ENCODE peak calls at places on chromosomes 5 and 9, in nine cellular contexts. O is pancreas, A is choroid plexus epithelial cell, V is RWPE1, K is heart right ventricle, G is cardiac fibroblast, C is endothelial cell, Y is GM13977, Q is neural crest cell. L is an unnamed sample.

GRCh38 chr5:151772029-151772867 is 494 bp downstream of the G3BP1 start:
- DNase-seq in V (peak; percentile 45), A (peak; percentile 47), Q (peak; percentile 18), G (peak; percentile 17), O (peak; percentile 40), K (peak; percentile 37), Y (peak; percentile 30), C (peak; percentile 29), L (no peak)

GRCh38 chr9:129550199-129550839 is 70.6 kb downstream of the C9orf50 start:
- DNase-seq in Q (peak; percentile 46), O (peak; percentile 88), C (peak; percentile 56), A (peak; percentile 89), V (peak; percentile 54), Y (peak; percentile 23), G (peak; percentile 90), K (peak; percentile 76), L (peak; percentile 93)

GRCh38 chr5:34639852-34640626 is 16.1 kb upstream of the RAI14 start:
- DNase-seq in V (no peak), G (peak; percentile 31), O (no peak), Q (no peak), A (peak; percentile 75), K (no peak), C (no peak), Y (no peak), L (no peak)

GRCh38 chr5:179195561-179196419 is 135.6 kb downstream of the ZNF354C start:
- DNase-seq in C (no peak), V (no peak), O (no peak), G (no peak), Q (no peak), K (no peak), A (peak; percentile 31), Y (no peak), L (no peak)

GRCh38 chr5:26622947-26623346 is 415.4 kb downstream of the CDH9 start:
- DNase-seq in Y (no peak), C (no peak), G (no peak), K (no peak), Q (no peak), A (no peak), O (no peak), V (no peak), L (no peak)

GRCh38 chr5:2896371-2897275 is 145.1 kb upstream of the IRX2 start:
- DNase-seq in C (no peak), V (no peak), K (no peak), Q (no peak), Y (no peak), A (no peak), G (no peak), O (no peak), L (peak; percentile 77)

GRCh38 chr9:96478829-96479371 is 28.9 kb downstream of the HABP4 start:
- DNase-seq in C (no peak), G (peak; percentile 31), K (no peak), O (no peak), A (no peak), V (no peak), Y (peak; percentile 47), Q (no peak), L (no peak)

GRCh38 chr5:52491071-52491828 is 296.5 kb upstream of the ITGA1 start:
- DNase-seq in G (no peak), A (no peak), O (no peak), K (no peak), C (no peak), V (no peak), Q (no peak), Y (no peak), L (no peak)

GRCh38 chr9:105438136-105438839 is 9.5 kb upstream of the FSD1L start:
- DNase-seq in K (peak; percentile 10), G (peak; percentile 76), V (no peak), A (peak; percentile 94), Y (no peak), C (no peak), Q (no peak), O (no peak), L (no peak)

GRCh38 chr5:14327624-14328023 is 184.5 kb downstream of the TRIO start:
- DNase-seq in C (no peak), Q (no peak), Y (no peak), V (no peak), A (peak; percentile 71), G (peak; percentile 20), O (no peak), K (no peak), L (no peak)

GRCh38 chr9:73327149-73327548 is 175.5 kb downstream of the ANXA1 start:
- DNase-seq in C (no peak), Y (no peak), A (no peak), G (no peak), Q (no peak), K (no peak), V (no peak), O (no peak), L (no peak)

DNA sequence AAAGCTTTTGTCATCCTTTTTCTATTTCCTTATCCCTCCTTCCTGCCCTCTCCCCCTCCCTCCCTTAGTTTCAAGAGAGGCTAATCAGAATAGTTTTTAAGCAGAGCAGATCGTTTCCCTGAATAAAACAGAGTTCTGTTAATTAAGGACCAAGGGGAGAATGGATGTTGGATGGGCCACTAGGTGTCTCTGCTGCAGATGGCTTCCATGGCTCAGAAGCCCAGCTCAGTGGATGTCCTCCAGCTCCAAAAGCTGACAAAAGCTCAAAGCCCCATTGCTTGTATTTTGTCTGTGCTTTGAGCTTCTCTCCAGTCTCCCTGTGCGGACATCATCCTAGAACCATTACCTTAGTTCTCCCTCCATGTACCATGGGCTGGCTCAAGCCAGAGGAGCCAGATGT is 21.0 kb upstream of the NPR3 start:
- DNase-seq in Y (no peak), K (no peak), O (no peak), A (peak; percentile 34), Q (no peak), V (no peak), C (no peak), G (no peak), L (no peak)
- TF ChIP-seq CTCF in Y (no peak), K (no peak), O (no peak), A (peak; percentile 59), Q (no peak), V (no peak), C (no peak), G (peak; percentile 38), L (peak; percentile 7)

DNA sequence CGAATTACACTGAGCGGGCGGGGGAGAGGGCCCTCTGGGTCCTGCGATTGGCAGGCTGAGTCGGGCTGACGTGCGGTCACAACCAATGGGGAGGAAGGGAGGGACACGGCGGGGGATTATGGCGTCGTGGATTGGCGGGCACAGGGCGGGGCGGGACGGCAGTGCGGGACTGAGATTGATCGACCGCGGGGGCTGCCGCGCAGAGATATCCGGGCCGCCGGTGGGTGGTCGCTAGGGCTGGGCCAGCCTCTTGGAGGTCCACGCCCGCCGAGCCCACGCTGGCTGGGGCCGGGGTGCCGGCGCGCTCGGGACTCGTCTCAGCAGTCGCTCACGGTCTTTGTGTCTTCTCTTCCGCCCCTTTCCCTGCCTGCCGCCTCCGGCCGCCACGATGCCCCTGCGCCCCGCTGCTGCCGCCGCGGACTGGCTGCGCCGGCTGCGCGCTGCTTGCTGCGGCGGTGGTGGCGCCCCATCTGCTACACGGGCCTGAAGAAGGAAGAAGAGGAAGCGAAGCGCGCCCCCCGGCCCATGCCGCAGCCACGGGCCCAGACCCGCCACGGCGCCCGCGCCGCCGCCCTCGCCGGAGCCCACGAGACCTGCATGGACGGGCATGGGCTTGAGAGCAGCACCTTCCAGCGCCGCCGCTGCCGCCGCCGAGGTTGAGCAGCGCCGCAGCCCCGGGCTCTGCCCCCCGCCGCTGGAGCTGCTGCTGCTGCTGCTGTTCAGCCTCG is at the start of gene RGMB:
- DNase-seq in C (peak; percentile 97), V (peak; percentile 100), K (peak; percentile 99), O (peak; percentile 97), Q (peak; percentile 96), G (peak; percentile 99), A (peak; percentile 100), Y (peak; percentile 98), L (peak; percentile 99)
- TF ChIP-seq CTCF in C (no peak), V (peak; percentile 18), K (peak; percentile 4), O (no peak), Q (peak; percentile 8), G (no peak), A (no peak), Y (no peak), L (peak; percentile 7)

GRCh38 chr9:98142925-98143481 is 24.0 kb upstream of the TRIM14 start:
- DNase-seq in O (no peak), A (no peak), V (no peak), C (no peak), Q (no peak), G (no peak), Y (no peak), K (no peak), L (no peak)
- TF ChIP-seq CTCF in O (no peak), A (no peak), V (no peak), C (no peak), Q (no peak), G (no peak), Y (no peak), K (no peak), L (no peak)

GRCh38 chr5:137498736-137499505 is at the start of gene SPOCK1:
- DNase-seq in Q (peak; percentile 69), G (peak; percentile 86), C (peak; percentile 92), Y (peak; percentile 96), A (peak; percentile 75), V (peak; percentile 89), K (peak; percentile 47), O (peak; percentile 82), L (peak; percentile 95)
- TF ChIP-seq CTCF in Q (peak; percentile 78), G (peak; percentile 20), C (peak; percentile 91), Y (peak; percentile 96), A (peak; percentile 51), V (peak; percentile 97), K (peak; percentile 81), O (peak; percentile 86), L (peak; percentile 79)

GRCh38 chr9:77800924-77801551 is 152.9 kb upstream of the GNA14 start:
- DNase-seq in G (no peak), V (no peak), Q (no peak), C (no peak), K (no peak), A (no peak), O (no peak), Y (no peak), L (no peak)
- TF ChIP-seq CTCF in G (no peak), V (no peak), Q (no peak), C (no peak), K (no peak), A (no peak), O (no peak), Y (no peak), L (no peak)

L was measured in osteocyte.